ENCODE peak calls at places on chromosomes 7 and 10, in seven cellular contexts. G, C, N, F, T, Z and L are unnamed samples.

GRCh38 chr10:74333174-74333573 is 182.2 kb downstream of the ADK start:
- DNase-seq in C (no peak), G (no peak), F (no peak), Z (peak), T (no peak), N (no peak), L (no peak)

GRCh38 chr7:41316410-41316809 is 386.5 kb downstream of the INHBA start:
- DNase-seq in Z (no peak), T (no peak), C (peak), F (no peak), N (no peak), G (no peak), L (no peak)

GRCh38 chr7:48285365-48285764 is 114.1 kb downstream of the ABCA13 start:
- DNase-seq in Z (no peak), G (no peak), F (no peak), N (no peak), C (no peak), T (no peak), L (no peak)

GRCh38 chr10:89032141-89032814 is 41.7 kb downstream of the FAS start:
- DNase-seq in F (peak), G (peak), N (peak), T (peak), Z (no peak), C (no peak), L (no peak)

GRCh38 chr10:22693371-22693784 is 21.0 kb downstream of the PIP4K2A start:
- DNase-seq in Z (no peak), C (no peak), G (peak), F (no peak), T (no peak), N (no peak), L (no peak)

GRCh38 chr7:2929321-2930201 is 85.5 kb upstream of the GNA12 start:
- DNase-seq in T (no peak), N (no peak), G (no peak), C (no peak), F (no peak), Z (peak), L (no peak)

GRCh38 chr10:33155720-33156638 is 178.5 kb downstream of the NRP1 start:
- DNase-seq in G (peak), T (no peak), Z (peak), N (no peak), C (peak), F (no peak), L (peak)

GRCh38 chr7:151663382-151664100 is 143.8 kb upstream of the RHEB start:
- DNase-seq in T (no peak), F (no peak), G (no peak), N (no peak), C (no peak), Z (no peak), L (no peak)

GRCh38 chr7:155405399-155406318 is 52.3 kb upstream of the EN2 start:
- DNase-seq in C (no peak), G (peak), Z (peak), T (no peak), N (no peak), F (no peak), L (peak)

GRCh38 chr7:135842446-135843175 is 94.0 kb upstream of the FAM180A start:
- DNase-seq in F (no peak), C (no peak), G (no peak), T (no peak), N (no peak), Z (no peak), L (no peak)

GRCh38 chr10:104622598-104623209 is 18.4 kb upstream of the SORCS3 start:
- DNase-seq in Z (peak), F (peak), T (no peak), C (peak), G (peak), N (no peak), L (peak)

GRCh38 chr10:100996678-100997363 is 2.8 kb upstream of the LZTS2 start:
- DNase-seq in F (no peak), N (no peak), G (peak), C (no peak), T (no peak), Z (peak), L (peak)

GRCh38 chr7:123941391-123942180 is 16.5 kb downstream of the SPAM1 start:
- DNase-seq in F (no peak), N (no peak), C (no peak), Z (no peak), G (no peak), T (no peak), L (no peak)

GRCh38 chr7:16564909-16565426 is 38.3 kb downstream of the LRRC72 start:
- DNase-seq in N (peak), T (no peak), G (peak), C (peak), F (peak), Z (peak), L (peak)

GRCh38 chr10:125333209-125333591 is 172.8 kb upstream of the CTBP2 start:
- DNase-seq in N (no peak), G (no peak), T (no peak), C (no peak), Z (no peak), F (no peak), L (no peak)

GRCh38 chr10:65628777-65629176 is 1297.1 kb upstream of the LRRTM3 start:
- DNase-seq in Z (no peak), T (no peak), C (no peak), G (no peak), F (no peak), N (no peak), L (no peak)

GRCh38 chr10:75424553-75424952 is 6.9 kb upstream of the LRMDA start:
- DNase-seq in F (no peak), C (no peak), N (no peak), G (no peak), T (no peak), Z (no peak), L (no peak)

GRCh38 chr7:2613926-2614613 is 17.7 kb upstream of the TTYH3 start:
- DNase-seq in Z (peak), G (no peak), N (no peak), T (no peak), C (no peak), F (no peak), L (no peak)

GRCh38 chr7:116138202-116138801 is 72.0 kb upstream of the TES start:
- DNase-seq in Z (peak), N (no peak), T (no peak), G (peak), C (peak), F (peak), L (no peak)

GRCh38 chr7:66125052-66125694 is 10.5 kb downstream of the CRCP start:
- DNase-seq in G (no peak), Z (peak), T (no peak), F (no peak), C (no peak), N (no peak), L (no peak)

GRCh38 chr10:16996530-16996964 is 133.1 kb downstream of the CUBN start:
- DNase-seq in Z (no peak), F (no peak), C (no peak), T (no peak), G (no peak), N (no peak), L (no peak)

GRCh38 chr7:155227004-155227787 is 70.5 kb upstream of the INSIG1 start:
- DNase-seq in Z (peak), F (no peak), N (no peak), G (no peak), T (no peak), C (no peak), L (no peak)

GRCh38 chr7:45081670-45081974 is 7.1 kb downstream of the NACAD start:
- DNase-seq in C (no peak), N (no peak), F (no peak), Z (no peak), G (no peak), T (no peak), L (no peak)

GRCh38 chr7:46071601-46072000 is 150.5 kb upstream of the IGFBP3 start:
- DNase-seq in T (no peak), C (no peak), Z (no peak), G (no peak), N (no peak), F (no peak), L (no peak)

GRCh38 chr10:114552050-114552449 is 106.0 kb downstream of the ABLIM1 start:
- DNase-seq in G (no peak), N (no peak), C (no peak), T (no peak), F (no peak), Z (no peak), L (no peak)
- TF ChIP-seq JUND in G (no peak), N (no peak), C (no peak), T (no peak), F (no peak), Z (no peak), L (no peak)

GRCh38 chr7:128115326-128115820 is 84.1 kb upstream of the LRRC4 start:
- DNase-seq in Z (no peak), G (no peak), F (no peak), T (no peak), N (no peak), C (no peak), L (peak)
- TF ChIP-seq JUND in Z (no peak), G (no peak), F (peak), T (no peak), N (no peak), C (no peak), L (no peak)

DNA sequence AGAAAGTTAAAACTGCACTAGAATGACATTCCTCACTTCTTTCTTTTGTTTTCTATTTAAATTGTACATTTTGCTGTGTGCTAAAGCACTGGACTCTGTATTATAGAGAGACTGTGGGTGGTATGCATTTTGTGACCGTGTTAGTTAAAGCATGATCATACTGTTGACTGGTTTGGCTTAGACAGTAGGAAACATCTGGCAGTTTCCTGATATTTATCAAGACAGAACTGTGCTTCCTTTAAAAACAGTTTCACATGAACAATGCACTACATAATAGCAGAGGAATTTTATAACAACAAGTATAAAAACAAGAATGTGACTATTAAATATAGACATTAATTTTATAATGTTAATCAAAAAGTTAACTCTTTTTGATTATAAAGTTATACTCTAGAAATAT is 23.1 kb downstream of the GNG11 start:
- DNase-seq in F (no peak), N (no peak), Z (peak), G (no peak), T (no peak), C (no peak), L (no peak)
- TF ChIP-seq JUND in F (no peak), N (no peak), Z (peak), G (no peak), T (no peak), C (no peak), L (no peak)

DNA sequence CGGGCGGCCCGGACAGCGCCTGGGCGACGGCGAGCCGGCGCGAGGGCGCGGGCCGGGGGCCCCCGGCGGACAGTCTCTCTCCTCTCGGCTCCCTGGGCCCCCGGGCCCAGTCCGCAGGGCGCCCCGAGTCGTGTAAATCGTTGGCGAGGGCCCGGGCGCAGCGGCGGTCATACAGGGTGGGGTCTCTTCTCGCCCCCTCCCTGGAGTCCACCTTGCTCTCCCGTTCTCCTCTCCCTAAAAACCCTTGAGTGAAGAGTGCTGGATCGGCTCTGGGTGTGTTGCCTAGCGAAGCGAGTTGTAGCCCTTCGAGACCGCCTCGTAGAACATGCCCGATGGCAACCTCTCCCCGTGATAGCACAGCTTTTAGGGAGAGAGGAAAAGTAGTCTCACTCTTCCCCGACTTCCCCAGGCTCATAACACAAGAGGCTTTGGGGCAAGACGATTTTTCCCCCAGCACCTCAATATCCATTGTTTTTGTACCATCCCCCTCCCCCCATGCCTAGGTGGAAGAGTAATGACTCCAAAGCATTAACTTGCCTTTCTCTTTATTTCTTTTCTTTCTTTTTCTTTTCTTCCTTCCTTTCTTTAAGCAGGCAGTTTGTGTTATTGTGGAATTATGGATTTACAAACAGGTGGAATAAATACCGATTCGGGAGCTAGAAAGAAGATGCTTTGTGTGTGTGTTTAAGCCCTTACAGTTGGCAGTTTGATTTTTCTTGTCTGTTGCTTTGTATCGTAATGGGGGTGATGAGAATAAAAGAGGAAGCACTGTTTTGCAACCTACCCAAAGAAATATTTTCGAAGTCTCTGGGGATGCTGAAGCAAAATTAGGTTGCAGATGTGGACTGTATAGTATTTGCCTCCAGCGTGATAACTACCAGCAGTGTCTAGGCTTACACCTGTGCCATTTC is 822 bp downstream of the SHOC2 start:
- DNase-seq in C (no peak), G (peak), T (no peak), F (no peak), N (peak), Z (peak), L (no peak)
- TF ChIP-seq JUND in C (no peak), G (no peak), T (no peak), F (no peak), N (no peak), Z (no peak), L (no peak)

DNA sequence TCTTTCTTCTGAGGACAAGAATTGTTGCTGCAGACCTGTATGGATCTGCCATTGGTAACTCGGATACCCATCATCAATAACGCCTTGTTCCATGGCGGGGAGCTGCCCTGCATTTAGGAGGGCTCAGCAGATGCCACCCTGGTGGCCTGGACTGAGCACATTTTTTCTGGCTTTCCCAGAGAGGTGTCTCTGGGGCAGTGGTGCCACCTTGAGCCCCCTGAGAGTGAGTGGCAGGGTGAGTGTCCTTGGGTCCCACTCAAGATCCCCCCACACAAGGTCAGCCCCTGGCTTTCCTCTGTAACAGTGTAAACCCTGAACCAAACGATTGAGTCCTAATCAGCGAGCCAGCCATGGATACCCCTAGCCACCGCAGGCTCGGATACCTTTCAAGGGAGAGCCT is 258.6 kb downstream of the GLRX3 start:
- DNase-seq in G (no peak), F (no peak), T (no peak), N (no peak), Z (no peak), C (no peak), L (no peak)
- TF ChIP-seq JUND in G (no peak), F (no peak), T (no peak), N (no peak), Z (no peak), C (no peak), L (no peak)

GRCh38 chr10:96389785-96390184 is 31.0 kb upstream of the OPALIN start:
- DNase-seq in T (no peak), C (no peak), G (no peak), Z (no peak), N (no peak), F (no peak), L (no peak)

GRCh38 chr10:96387601-96388000 is 28.8 kb upstream of the OPALIN start:
- DNase-seq in T (no peak), F (no peak), C (no peak), N (no peak), G (no peak), Z (peak), L (no peak)

GRCh38 chr10:96395931-96396877 is 37.4 kb upstream of the OPALIN start:
- DNase-seq in C (peak), T (peak), F (peak), N (no peak), G (peak), Z (peak), L (peak)

GRCh38 chr10:96387151-96387550 is 28.3 kb upstream of the OPALIN start:
- DNase-seq in T (no peak), G (no peak), N (no peak), C (no peak), Z (no peak), F (no peak), L (no peak)

GRCh38 chr10:96390460-96390864 is 31.7 kb upstream of the OPALIN start:
- DNase-seq in F (no peak), G (no peak), T (no peak), N (no peak), C (no peak), Z (no peak), L (peak)
- TF ChIP-seq JUND in F (no peak), G (no peak), T (no peak), N (no peak), C (no peak), Z (no peak), L (no peak)

GRCh38 chr10:63173468-63174227 is 40.5 kb downstream of the NRBF2 start:
- DNase-seq in C (no peak), F (no peak), T (no peak), Z (no peak), N (peak), G (no peak), L (no peak)
- TF ChIP-seq JUND in C (no peak), F (no peak), T (no peak), Z (no peak), N (peak), G (no peak), L (no peak)